ENCODE peak calls at places on chromosomes 7 and 10, in five cellular contexts. B is activated effector memory CD4-positive, alpha-beta T cell treated with anti-CD3 and anti-CD28 coated beads, Interleukin-2, amount 50 U/mL, for 16 hours; Y is brain microvascular endothelial cell; G is NCI-H1930; L is ecto neural progenitor cell. A is an unnamed sample.

GRCh38 chr7:2409745-2410414 is 6.5 kb downstream of the CHST12 start:
- DNase-seq in B (no peak), G (no peak), Y (no peak), L (no peak), A (no peak)

GRCh38 chr10:102009801-102010425 is 46.1 kb downstream of the ARMH3 start:
- DNase-seq in B (peak), G (peak), Y (peak), L (peak), A (no peak)

GRCh38 chr7:30596043-30596641 is 1.5 kb downstream of the GARS1 start:
- DNase-seq in G (no peak), L (no peak), Y (peak), B (no peak), A (no peak)

GRCh38 chr7:29177963-29178612 is 16.5 kb upstream of the CHN2 start:
- DNase-seq in G (no peak), Y (peak), B (no peak), L (no peak), A (peak)

GRCh38 chr7:115676080-115676479 is 354.5 kb downstream of the TFEC start:
- DNase-seq in G (no peak), B (no peak), L (peak), Y (peak), A (peak)

GRCh38 chr10:78703581-78703980 is 365.2 kb upstream of the ZMIZ1 start:
- DNase-seq in L (no peak), B (no peak), Y (no peak), G (no peak), A (no peak)

GRCh38 chr7:106737202-106737562 is 76.2 kb upstream of the CCDC71L start:
- DNase-seq in G (no peak), L (no peak), Y (peak), B (no peak), A (no peak)

GRCh38 chr10:3886666-3887251 is 101.8 kb upstream of the KLF6 start:
- DNase-seq in B (no peak), Y (peak), L (no peak), G (no peak), A (no peak)

GRCh38 chr7:28316489-28316888 is 95.8 kb upstream of the CREB5 start:
- DNase-seq in L (no peak), B (no peak), Y (no peak), G (no peak), A (no peak)

GRCh38 chr7:150716368-150716767 is at the start of gene GIMAP1:
- DNase-seq in L (no peak), B (peak), Y (no peak), G (no peak), A (peak)

A was measured in sciatic nerve.